ENCODE peak calls at places on chromosomes 4 and X, in nine cellular contexts. N, B, O, V, E, R, I, P and J are unnamed samples.

GRCh38 chrX:47991263-47992092 is 12.3 kb downstream of the ZNF182 start:
- DNase-seq in N (no peak), B (no peak), O (no peak), V (no peak), E (no peak), R (no peak), I (no peak), P (no peak), J (no peak)

GRCh38 chr4:94533405-94534223 is 81.9 kb downstream of the PDLIM5 start:
- DNase-seq in N (no peak), B (no peak), O (no peak), V (no peak), E (no peak), R (no peak), I (no peak), P (no peak), J (no peak)

GRCh38 chr4:17667653-17668201 is 53.3 kb downstream of the MED28 start:
- DNase-seq in N (no peak), B (no peak), O (no peak), V (no peak), E (no peak), R (no peak), I (no peak), P (no peak), J (no peak)

GRCh38 chrX:16712825-16713155 is 321 bp upstream of the CTPS2 start:
- DNase-seq in N (no peak), B (no peak), O (no peak), V (no peak), E (no peak), R (no peak), I (no peak), P (no peak), J (no peak)

GRCh38 chrX:14899607-14900006 is 26.4 kb downstream of the MOSPD2 start:
- DNase-seq in N (no peak), B (no peak), O (no peak), V (no peak), E (no peak), R (no peak), I (no peak), P (no peak), J (no peak)

GRCh38 chr4:185383451-185383850 is 12.3 kb downstream of the LRP2BP start:
- DNase-seq in N (no peak), B (no peak), O (peak), V (no peak), E (no peak), R (no peak), I (no peak), P (no peak), J (no peak)

GRCh38 chr4:65311120-65311519 is 359.2 kb downstream of the EPHA5 start:
- DNase-seq in N (no peak), B (no peak), O (no peak), V (no peak), E (no peak), R (no peak), I (no peak), P (no peak), J (no peak)

GRCh38 chrX:113330416-113330815 is 489.8 kb upstream of the AMOT start:
- DNase-seq in N (no peak), B (no peak), O (no peak), V (no peak), E (no peak), R (no peak), I (no peak), P (no peak), J (no peak)

GRCh38 chr4:8765631-8766590 is 105.7 kb downstream of the HMX1 start:
- DNase-seq in N (no peak), B (no peak), O (no peak), V (no peak), E (no peak), R (no peak), I (no peak), P (no peak), J (peak)

GRCh38 chrX:7074135-7074907 is 73.2 kb upstream of the STS start:
- DNase-seq in N (no peak), B (no peak), O (no peak), V (no peak), E (no peak), R (no peak), I (no peak), P (no peak), J (no peak)

GRCh38 chr4:52201705-52202104 is 150.6 kb downstream of the SPATA18 start:
- DNase-seq in N (no peak), B (no peak), O (no peak), V (no peak), E (peak), R (no peak), I (no peak), P (no peak), J (no peak)

GRCh38 chr4:79042079-79042674 is 102.9 kb upstream of the PAQR3 start:
- DNase-seq in N (peak), B (peak), O (no peak), V (no peak), E (peak), R (no peak), I (no peak), P (peak), J (no peak)

GRCh38 chrX:38660395-38661179 is 99.2 kb downstream of the TSPAN7 start:
- DNase-seq in N (no peak), B (no peak), O (no peak), V (no peak), E (no peak), R (no peak), I (no peak), P (no peak), J (no peak)

GRCh38 chr4:182257503-182257902 is 14.3 kb downstream of the TENM3 start:
- DNase-seq in N (no peak), B (no peak), O (no peak), V (no peak), E (no peak), R (no peak), I (no peak), P (no peak), J (no peak)

GRCh38 chr4:5114911-5115310 is 63.6 kb downstream of the STK32B start:
- DNase-seq in N (no peak), B (no peak), O (no peak), V (no peak), E (no peak), R (no peak), I (no peak), P (no peak), J (no peak)

GRCh38 chrX:147478899-147479298 is 432.8 kb upstream of the FMR1 start:
- DNase-seq in N (no peak), B (no peak), O (no peak), V (no peak), E (no peak), R (no peak), I (no peak), P (no peak), J (no peak)

GRCh38 chrX:151983186-151983585 is 8.7 kb upstream of the GABRE start:
- DNase-seq in N (no peak), B (no peak), O (no peak), V (no peak), E (no peak), R (no peak), I (no peak), P (no peak), J (no peak)

GRCh38 chr4:139922625-139923024 is 231.4 kb downstream of the MAML3 start:
- DNase-seq in N (no peak), B (no peak), O (no peak), V (no peak), E (no peak), R (no peak), I (no peak), P (no peak), J (no peak)

GRCh38 chr4:143336828-143337599 is at the start of gene GAB1:
- DNase-seq in N (no peak), B (peak), O (peak), V (peak), E (peak), R (peak), I (peak), P (peak), J (peak)

GRCh38 chr4:1279253-1279652 is 10.4 kb upstream of the MAEA start:
- DNase-seq in N (no peak), B (no peak), O (no peak), V (no peak), E (no peak), R (no peak), I (no peak), P (no peak), J (no peak)

GRCh38 chr4:98514930-98515809 is 143.2 kb downstream of the TSPAN5 start:
- DNase-seq in N (no peak), B (no peak), O (no peak), V (no peak), E (no peak), R (no peak), I (no peak), P (no peak), J (no peak)

GRCh38 chr4:93649828-93650227 is 178.7 kb upstream of the ATOH1 start:
- DNase-seq in N (no peak), B (no peak), O (no peak), V (no peak), E (no peak), R (no peak), I (no peak), P (no peak), J (no peak)

GRCh38 chr4:177190995-177191568 is 118.6 kb upstream of the NEIL3 start:
- DNase-seq in N (no peak), B (no peak), O (no peak), V (no peak), E (no peak), R (no peak), I (no peak), P (no peak), J (no peak)

GRCh38 chrX:103533428-103534216 is 14.3 kb upstream of the RAB40A start:
- DNase-seq in N (peak), B (peak), O (peak), V (peak), E (peak), R (peak), I (peak), P (peak), J (peak)

GRCh38 chr4:54487491-54487890 is 170.3 kb upstream of the KIT start:
- DNase-seq in N (no peak), B (no peak), O (no peak), V (no peak), E (no peak), R (no peak), I (no peak), P (no peak), J (no peak)

GRCh38 chr4:8157496-8157895 is 1.1 kb downstream of the ABLIM2 start:
- DNase-seq in N (no peak), B (no peak), O (peak), V (no peak), E (no peak), R (peak), I (peak), P (no peak), J (no peak)

GRCh38 chr4:33193109-33193508 is 2472.9 kb downstream of the PCDH7 start:
- DNase-seq in N (no peak), B (no peak), O (no peak), V (no peak), E (no peak), R (no peak), I (no peak), P (no peak), J (no peak)

GRCh38 chrX:50707955-50708694 is 105.9 kb downstream of the SHROOM4 start:
- DNase-seq in N (no peak), B (no peak), O (no peak), V (no peak), E (no peak), R (no peak), I (no peak), P (no peak), J (no peak)

GRCh38 chr4:84841435-84841834 is 125.1 kb downstream of the WDFY3 start:
- DNase-seq in N (no peak), B (no peak), O (no peak), V (no peak), E (no peak), R (no peak), I (no peak), P (no peak), J (no peak)

GRCh38 chrX:80237072-80237471 is 183.2 kb upstream of the TENT5D start:
- DNase-seq in N (no peak), B (no peak), O (no peak), V (no peak), E (no peak), R (no peak), I (no peak), P (no peak), J (no peak)
- TF ChIP-seq CTCF in N (no peak), B (no peak), O (no peak), V (no peak), E (no peak), R (no peak), I (no peak), P (no peak), J (peak)

GRCh38 chr4:126701756-126702155 is 931.0 kb upstream of the INTU start:
- DNase-seq in N (no peak), B (no peak), O (no peak), V (no peak), E (no peak), R (peak), I (no peak), P (no peak), J (no peak)
- TF ChIP-seq CTCF in N (no peak), B (no peak), O (no peak), V (no peak), E (no peak), R (no peak), I (no peak), P (no peak), J (no peak)

GRCh38 chrX:154724999-154725756 is 25.7 kb downstream of the GAB3 start:
- DNase-seq in N (no peak), B (no peak), O (no peak), V (no peak), E (no peak), R (no peak), I (no peak), P (no peak), J (no peak)
- TF ChIP-seq CTCF in N (no peak), B (no peak), O (no peak), V (no peak), E (no peak), R (peak), I (no peak), P (no peak), J (no peak)

DNA sequence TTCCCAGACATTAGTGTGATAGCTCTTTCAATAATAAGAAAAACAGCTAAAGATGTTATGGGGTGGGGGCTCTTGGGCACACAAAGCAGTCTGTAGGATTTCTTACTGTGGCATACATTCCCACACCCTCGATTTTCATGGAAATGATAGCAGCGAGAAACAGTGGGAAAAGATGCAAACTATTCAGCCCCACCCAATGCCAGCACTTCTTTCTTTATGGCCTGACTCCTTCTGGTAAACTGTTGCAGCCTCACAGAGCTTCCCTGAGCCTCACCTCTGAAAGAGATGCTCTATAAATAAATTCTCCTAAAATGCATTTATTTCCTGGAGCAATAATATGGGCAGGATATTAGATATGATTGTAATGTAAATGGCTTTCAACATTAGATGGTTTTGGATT is 908 bp downstream of the ANK2 start:
- DNase-seq in N (no peak), B (no peak), O (no peak), V (no peak), E (no peak), R (no peak), I (no peak), P (no peak), J (no peak)
- TF ChIP-seq CTCF in N (no peak), B (no peak), O (no peak), V (no peak), E (no peak), R (no peak), I (no peak), P (no peak), J (no peak)

DNA sequence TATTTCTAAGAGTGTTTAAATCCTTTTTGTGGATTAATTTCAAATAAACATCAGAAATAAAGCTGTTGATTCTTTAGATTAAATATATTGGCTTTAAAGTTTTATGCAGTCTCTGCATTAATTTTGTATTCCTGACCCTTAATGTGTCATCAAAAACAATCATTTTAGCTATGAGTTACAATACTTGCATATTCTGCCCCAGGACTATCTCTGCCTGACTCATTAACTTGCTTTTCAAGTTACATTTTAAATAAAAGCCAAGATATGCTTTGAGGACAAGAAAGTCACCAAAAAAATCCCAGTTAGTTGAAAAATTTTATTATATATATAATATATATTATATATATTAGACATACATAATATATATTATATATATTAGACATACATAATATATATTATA is 208.7 kb downstream of the ADGRL3 start:
- DNase-seq in N (no peak), B (no peak), O (no peak), V (no peak), E (no peak), R (no peak), I (no peak), P (no peak), J (no peak)
- TF ChIP-seq CTCF in N (no peak), B (no peak), O (no peak), V (no peak), E (no peak), R (no peak), I (no peak), P (no peak), J (no peak)

DNA sequence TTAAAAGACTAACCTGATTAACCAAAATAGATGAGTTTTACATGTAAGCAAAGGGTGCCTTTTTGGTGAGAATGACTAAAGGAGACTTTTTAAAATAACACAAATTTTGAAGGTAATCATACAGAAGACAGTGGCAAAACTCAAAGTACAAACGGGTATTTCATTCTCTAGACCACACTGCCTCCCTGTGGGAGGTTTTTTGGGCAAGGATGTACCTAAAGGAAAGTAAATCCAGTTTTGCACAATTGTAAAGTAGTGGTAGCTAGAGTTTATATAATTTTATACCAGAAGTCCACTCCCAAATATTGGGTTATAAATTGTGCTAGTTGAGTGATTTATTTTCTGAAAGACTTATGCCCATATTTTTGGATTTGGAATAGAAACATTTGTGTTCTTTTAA is 201.0 kb downstream of the PAPSS1 start:
- DNase-seq in N (no peak), B (peak), O (no peak), V (no peak), E (peak), R (no peak), I (no peak), P (no peak), J (no peak)
- TF ChIP-seq CTCF in N (peak), B (no peak), O (no peak), V (no peak), E (peak), R (no peak), I (peak), P (peak), J (no peak)

GRCh38 chr4:14802596-14802995 is 199.7 kb upstream of the CPEB2 start:
- DNase-seq in N (no peak), B (no peak), O (no peak), V (no peak), E (no peak), R (no peak), I (no peak), P (no peak), J (no peak)
- TF ChIP-seq CTCF in N (no peak), B (no peak), O (no peak), V (no peak), E (no peak), R (no peak), I (no peak), P (no peak), J (no peak)

GRCh38 chr4:187799735-187800134 is 195.8 kb upstream of the ZFP42 start:
- DNase-seq in N (no peak), B (no peak), O (no peak), V (no peak), E (no peak), R (no peak), I (no peak), P (no peak), J (no peak)
- TF ChIP-seq CTCF in N (no peak), B (no peak), O (no peak), V (no peak), E (no peak), R (no peak), I (no peak), P (no peak), J (no peak)